ENCODE peak calls at places on chromosomes 16 and 17, in six cellular contexts. C, V, K, S, X and I are unnamed samples.

GRCh38 chr17:40922239-40922638 is 15.2 kb downstream of the KRT23 start:
- DNase-seq in C (peak; percentile 89), V (no peak), K (no peak), S (peak; percentile 43), X (no peak), I (no peak)

GRCh38 chr16:19520861-19521331 is 1.0 kb downstream of the GDE1 start:
- DNase-seq in C (no peak), V (peak; percentile 37), K (no peak), S (no peak), X (peak; percentile 20), I (no peak)

GRCh38 chr16:19294156-19294649 is 8.7 kb downstream of the CLEC19A start:
- DNase-seq in C (peak; percentile 3), V (peak; percentile 64), K (no peak), S (no peak), X (no peak), I (no peak)

GRCh38 chr16:89691231-89691985 is 4.9 kb downstream of the CDK10 start:
- DNase-seq in C (no peak), V (no peak), K (no peak), S (no peak), X (no peak), I (no peak)

GRCh38 chr17:65530985-65531507 is 30.4 kb downstream of the AXIN2 start:
- DNase-seq in C (peak; percentile 89), V (no peak), K (no peak), S (peak; percentile 79), X (no peak), I (no peak)

GRCh38 chr16:17369441-17369951 is 101.3 kb downstream of the XYLT1 start:
- DNase-seq in C (no peak), V (peak; percentile 79), K (peak; percentile 66), S (no peak), X (no peak), I (no peak)

GRCh38 chr16:3842994-3843393 is 37.5 kb downstream of the CREBBP start:
- DNase-seq in C (peak; percentile 45), V (no peak), K (no peak), S (no peak), X (no peak), I (no peak)

GRCh38 chr17:48246623-48247022 is 139.1 kb downstream of the SNX11 start:
- DNase-seq in C (peak; percentile 68), V (no peak), K (no peak), S (no peak), X (no peak), I (no peak)

GRCh38 chr17:59783221-59784016 is 76.0 kb downstream of the VMP1 start:
- DNase-seq in C (peak; percentile 69), V (no peak), K (no peak), S (no peak), X (no peak), I (no peak)

GRCh38 chr17:80917716-80918560 is 73.7 kb upstream of the CHMP6 start:
- DNase-seq in C (no peak), V (no peak), K (no peak), S (no peak), X (no peak), I (no peak)

GRCh38 chr16:88624481-88624880 is 13.9 kb upstream of the IL17C start:
- DNase-seq in C (no peak), V (no peak), K (no peak), S (no peak), X (no peak), I (no peak)

GRCh38 chr17:45432405-45433113 is at the start of gene ARHGAP27:
- DNase-seq in C (peak; percentile 22), V (no peak), K (no peak), S (no peak), X (no peak), I (no peak)

GRCh38 chr16:2828876-2829430 is 1.1 kb upstream of the ZG16B start:
- DNase-seq in C (no peak), V (no peak), K (no peak), S (no peak), X (no peak), I (no peak)

GRCh38 chr17:68909066-68909465 is 46.1 kb downstream of the ABCA8 start:
- DNase-seq in C (peak; percentile 95), V (no peak), K (no peak), S (peak; percentile 72), X (no peak), I (no peak)

GRCh38 chr17:81902023-81902652 is at the start of gene NPB:
- DNase-seq in C (no peak), V (no peak), K (no peak), S (no peak), X (no peak), I (no peak)

GRCh38 chr17:33452797-33453196 is 159.7 kb upstream of the ASIC2 start:
- DNase-seq in C (peak; percentile 9), V (no peak), K (no peak), S (no peak), X (no peak), I (no peak)

GRCh38 chr17:66655861-66656260 is 179.1 kb upstream of the CACNG5 start:
- DNase-seq in C (peak; percentile 55), V (peak; percentile 85), K (no peak), S (no peak), X (no peak), I (no peak)

GRCh38 chr17:36485027-36485426 is 1.5 kb upstream of the ZNHIT3 start:
- DNase-seq in C (no peak), V (no peak), K (no peak), S (no peak), X (no peak), I (no peak)

GRCh38 chr17:46742539-46743270 is 75.8 kb downstream of the WNT3 start:
- DNase-seq in C (peak; percentile 91), V (no peak), K (no peak), S (peak; percentile 39), X (peak; percentile 18), I (no peak)

GRCh38 chr17:13931752-13932477 is 137.4 kb upstream of the COX10 start:
- DNase-seq in C (peak; percentile 70), V (no peak), K (no peak), S (no peak), X (no peak), I (no peak)

GRCh38 chr16:11705311-11705710 is 37.1 kb downstream of the SNN start:
- DNase-seq in C (no peak), V (no peak), K (no peak), S (no peak), X (no peak), I (no peak)

GRCh38 chr17:673200-673681 is 41.4 kb downstream of the VPS53 start:
- DNase-seq in C (peak; percentile 58), V (no peak), K (no peak), S (peak; percentile 55), X (no peak), I (no peak)

GRCh38 chr16:76338472-76338871 is 61.3 kb downstream of the CNTNAP4 start:
- DNase-seq in C (no peak), V (no peak), K (no peak), S (no peak), X (no peak), I (no peak)

GRCh38 chr16:64278196-64278595 is 843.7 kb downstream of the CDH11 start:
- DNase-seq in C (peak; percentile 38), V (no peak), K (no peak), S (peak; percentile 3), X (no peak), I (no peak)

GRCh38 chr16:12920739-12921138 is 19.3 kb downstream of the SHISA9 start:
- DNase-seq in C (no peak), V (no peak), K (no peak), S (no peak), X (no peak), I (no peak)

DNA sequence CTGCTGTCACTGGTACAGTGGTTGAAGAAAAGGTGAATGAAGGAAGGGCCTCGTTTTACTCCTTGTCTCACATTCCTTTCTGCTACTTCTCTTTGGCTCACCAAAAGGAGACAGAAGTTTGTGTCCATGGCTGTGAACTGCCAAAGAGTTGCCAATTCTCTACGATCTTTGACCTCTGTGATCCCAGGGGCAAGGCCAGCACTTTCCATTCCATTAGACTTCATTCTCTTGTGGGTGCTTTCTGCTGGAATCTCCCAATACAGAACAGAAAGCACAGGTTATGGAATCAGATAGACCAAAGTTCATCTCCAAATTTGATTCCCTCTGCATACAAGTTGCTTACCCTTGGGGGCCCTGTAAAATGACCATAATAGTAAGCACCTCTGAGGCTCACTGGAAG is 407.6 kb downstream of the MAF start:
- DNase-seq in C (no peak), V (no peak), K (no peak), S (no peak), X (no peak), I (no peak)
- TF ChIP-seq CTCF in C (no peak), V (no peak), K (no peak), S (no peak), X (no peak), I (no peak)

GRCh38 chr17:73958453-73958852 is 245.0 kb upstream of the RPL38 start:
- DNase-seq in C (no peak), V (no peak), K (no peak), S (no peak), X (no peak), I (no peak)

GRCh38 chr17:73957564-73957963 is 245.9 kb upstream of the RPL38 start:
- DNase-seq in C (no peak), V (no peak), K (no peak), S (no peak), X (no peak), I (no peak)

GRCh38 chr17:73955616-73956015 is 247.9 kb upstream of the RPL38 start:
- DNase-seq in C (no peak), V (no peak), K (no peak), S (no peak), X (no peak), I (no peak)

GRCh38 chr17:73956169-73956568 is 247.3 kb upstream of the RPL38 start:
- DNase-seq in C (no peak), V (no peak), K (no peak), S (no peak), X (no peak), I (no peak)

DNA sequence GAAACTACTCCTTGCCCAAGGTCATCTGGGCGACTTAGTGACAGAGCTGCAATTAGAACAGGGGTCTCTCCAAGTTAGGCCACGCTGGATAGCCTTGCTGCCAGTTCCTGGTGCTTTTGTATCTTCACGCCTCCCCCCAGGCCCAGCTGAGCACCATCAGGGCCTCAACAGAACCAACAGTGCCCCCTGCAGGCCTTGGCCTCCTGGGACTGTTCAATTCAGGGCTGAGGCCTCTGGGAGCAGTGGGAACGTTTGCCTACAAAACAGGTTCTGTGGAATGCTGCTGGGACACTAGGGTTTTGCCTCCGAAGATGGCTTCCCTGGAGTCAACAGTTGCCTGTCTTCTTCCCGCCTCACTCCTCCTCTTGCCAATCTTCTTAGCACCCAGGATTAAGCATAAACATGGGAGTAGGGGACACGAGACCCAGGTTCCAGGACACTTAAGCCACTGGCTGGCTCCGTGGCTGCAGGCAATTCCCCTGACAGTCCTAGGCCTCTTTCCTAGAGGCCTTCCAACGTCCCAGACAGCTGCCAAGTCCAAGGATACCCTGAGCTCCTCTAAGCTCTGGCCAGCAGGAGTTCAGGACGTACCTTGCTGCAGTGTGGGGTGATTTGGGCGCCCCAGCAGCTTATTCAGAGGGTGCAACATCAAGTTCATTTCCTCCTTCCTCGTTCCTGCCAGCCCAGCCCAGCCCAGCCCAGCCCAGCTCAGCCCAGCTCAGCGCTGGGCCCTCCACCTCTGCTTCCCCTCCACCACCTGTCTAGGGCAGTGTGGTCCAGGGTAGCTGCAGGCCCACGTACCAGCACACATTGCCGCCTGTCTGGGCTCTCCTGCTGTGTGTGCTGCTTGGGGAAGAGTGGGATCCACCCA is 246.6 kb upstream of the RPL38 start:
- DNase-seq in C (peak; percentile 18), V (peak; percentile 75), K (peak; percentile 31), S (no peak), X (no peak), I (peak; percentile 63)
- TF ChIP-seq CTCF in C (peak; percentile 49), V (peak; percentile 50), K (peak; percentile 35), S (peak; percentile 19), X (peak; percentile 72), I (peak; percentile 73)

GRCh38 chr17:79796570-79797491 is at the start of gene CBX8:
- DNase-seq in C (peak; percentile 100), V (peak; percentile 100), K (peak; percentile 99), S (peak; percentile 99), X (peak; percentile 91), I (peak; percentile 100)
- TF ChIP-seq CTCF in C (peak; percentile 12), V (no peak), K (no peak), S (no peak), X (no peak), I (peak; percentile 21)

GRCh38 chr16:86831366-86831765 is 253.0 kb downstream of the FOXL1 start:
- DNase-seq in C (no peak), V (no peak), K (no peak), S (no peak), X (no peak), I (no peak)
- TF ChIP-seq CTCF in C (no peak), V (no peak), K (no peak), S (no peak), X (no peak), I (peak; percentile 17)